ENCODE peak calls at places on chromosome 18, in four cellular contexts. W is activated CD4-positive, CD25-positive, alpha-beta regulatory T cell treated with anti-CD3 and anti-CD28 coated beads, Interleukin-2, amount 50 U/mL, for 72 hours; Q is NCI-H510A; Z is Right ventricle myocardium superior. D is an unnamed sample.

GRCh38 chr18:68916734-68917133 is 118.9 kb downstream of the CCDC102B start:
- DNase-seq in W (no peak), Q (no peak), Z (no peak), D (peak; percentile 7)

GRCh38 chr18:12242658-12243260 is 11.4 kb upstream of the CIDEA start:
- DNase-seq in W (no peak), Q (no peak), Z (no peak), D (no peak)

GRCh38 chr18:63763831-63764600 is 11.2 kb upstream of the SERPINB7 start:
- DNase-seq in W (no peak), Q (no peak), Z (no peak), D (peak; percentile 16)

GRCh38 chr18:44811586-44812125 is 131.0 kb downstream of the SETBP1 start:
- DNase-seq in W (no peak), Q (no peak), Z (no peak), D (no peak)

GRCh38 chr18:24672165-24672950 is 211.9 kb downstream of the HRH4 start:
- DNase-seq in W (no peak), Q (no peak), Z (no peak), D (peak; percentile 26)

GRCh38 chr18:64972545-64972944 is 778.3 kb upstream of the CDH7 start:
- DNase-seq in W (no peak), Q (no peak), Z (no peak), D (no peak)

GRCh38 chr18:44741070-44741469 is 60.4 kb downstream of the SETBP1 start:
- DNase-seq in W (no peak), Q (no peak), Z (no peak), D (no peak)

GRCh38 chr18:26406854-26407517 is 141.4 kb downstream of the KCTD1 start:
- DNase-seq in W (no peak), Q (no peak), Z (no peak), D (no peak)

GRCh38 chr18:62409821-62410220 is 84.7 kb downstream of the TNFRSF11A start:
- DNase-seq in W (no peak), Q (no peak), Z (no peak), D (no peak)

GRCh38 chr18:666177-666576 is 8.7 kb downstream of the TYMS start:
- DNase-seq in W (no peak), Q (no peak), Z (no peak), D (no peak)

GRCh38 chr18:27605107-27605834 is 420.2 kb upstream of the CHST9 start:
- DNase-seq in W (no peak), Q (peak; percentile 71), Z (peak; percentile 28), D (peak; percentile 72)